ENCODE peak calls at places on chromosomes 1 and 21, in seven cellular contexts. F, Y, R, K, C, T and N are unnamed samples.

GRCh38 chr1:26858891-26859630 is 3.9 kb upstream of the SFN start:
- DNase-seq in F (no peak), Y (no peak), R (no peak), K (no peak), C (no peak), T (no peak), N (no peak)

GRCh38 chr1:160924791-160925651 is 29.6 kb downstream of the ITLN2 start:
- DNase-seq in F (no peak), Y (no peak), R (no peak), K (no peak), C (no peak), T (no peak), N (no peak)

GRCh38 chr1:164673584-164674214 is 114.7 kb downstream of the PBX1 start:
- DNase-seq in F (no peak), Y (peak), R (peak), K (peak), C (no peak), T (no peak), N (no peak)

GRCh38 chr1:67162954-67163353 is 3.3 kb upstream of the IL23R start:
- DNase-seq in F (peak), Y (no peak), R (no peak), K (no peak), C (no peak), T (peak), N (no peak)

GRCh38 chr21:37574751-37575150 is 208.2 kb downstream of the DYRK1A start:
- DNase-seq in F (no peak), Y (no peak), R (no peak), K (no peak), C (no peak), T (no peak), N (no peak)

GRCh38 chr21:14617040-14617393 is 70.9 kb upstream of the SAMSN1 start:
- DNase-seq in F (no peak), Y (no peak), R (no peak), K (no peak), C (no peak), T (no peak), N (no peak)

GRCh38 chr1:11784993-11785769 is 20.6 kb downstream of the MTHFR start:
- DNase-seq in F (no peak), Y (peak), R (peak), K (peak), C (no peak), T (peak), N (peak)

GRCh38 chr1:173341307-173341706 is 134.2 kb upstream of the TNFSF4 start:
- DNase-seq in F (no peak), Y (no peak), R (no peak), K (no peak), C (no peak), T (peak), N (no peak)

GRCh38 chr21:38400195-38400695 is 98.0 kb downstream of the ERG start:
- DNase-seq in F (no peak), Y (no peak), R (no peak), K (no peak), C (no peak), T (no peak), N (no peak)

GRCh38 chr1:62466982-62467532 is 30.2 kb downstream of the USP1 start:
- DNase-seq in F (no peak), Y (no peak), R (no peak), K (no peak), C (no peak), T (peak), N (no peak)

GRCh38 chr1:70718086-70718630 is 307.1 kb downstream of the CTH start:
- DNase-seq in F (no peak), Y (no peak), R (no peak), K (no peak), C (no peak), T (no peak), N (no peak)

GRCh38 chr1:162674018-162674608 is 41.8 kb downstream of the DDR2 start:
- DNase-seq in F (no peak), Y (no peak), R (no peak), K (no peak), C (no peak), T (peak), N (no peak)

GRCh38 chr1:21238141-21238800 is 52.0 kb downstream of the ECE1 start:
- DNase-seq in F (no peak), Y (no peak), R (no peak), K (no peak), C (no peak), T (peak), N (no peak)

GRCh38 chr1:115277276-115277675 is 60.8 kb downstream of the NGF start:
- DNase-seq in F (no peak), Y (no peak), R (no peak), K (no peak), C (no peak), T (peak), N (no peak)

GRCh38 chr1:32892368-32893197 is 6.3 kb downstream of the HPCA start:
- DNase-seq in F (no peak), Y (peak), R (peak), K (peak), C (no peak), T (peak), N (peak)

GRCh38 chr21:42346441-42346840 is 4.4 kb downstream of the TFF2 start:
- DNase-seq in F (no peak), Y (no peak), R (no peak), K (no peak), C (no peak), T (no peak), N (no peak)

GRCh38 chr1:81213279-81213678 is 587.5 kb upstream of the ADGRL2 start:
- DNase-seq in F (no peak), Y (no peak), R (no peak), K (no peak), C (no peak), T (no peak), N (no peak)

GRCh38 chr1:42046772-42047552 is 106.2 kb upstream of the GUCA2B start:
- DNase-seq in F (no peak), Y (no peak), R (no peak), K (no peak), C (no peak), T (no peak), N (no peak)

GRCh38 chr1:2509589-2509988 is 16.8 kb downstream of the PANK4 start:
- DNase-seq in F (no peak), Y (no peak), R (no peak), K (no peak), C (no peak), T (no peak), N (no peak)

GRCh38 chr1:47696404-47696910 is 258.6 kb downstream of the FOXD2 start:
- DNase-seq in F (no peak), Y (no peak), R (no peak), K (no peak), C (no peak), T (no peak), N (no peak)

GRCh38 chr21:18987515-18988026 is 584.0 kb upstream of the TMPRSS15 start:
- DNase-seq in F (no peak), Y (peak), R (no peak), K (no peak), C (no peak), T (no peak), N (no peak)

GRCh38 chr1:227896710-227897655 is 50.7 kb downstream of the WNT9A start:
- DNase-seq in F (no peak), Y (peak), R (peak), K (no peak), C (peak), T (no peak), N (no peak)

GRCh38 chr21:35882791-35883240 is 177.5 kb downstream of the SETD4 start:
- DNase-seq in F (peak), Y (no peak), R (no peak), K (no peak), C (no peak), T (peak), N (no peak)

GRCh38 chr21:34133802-34134201 is 60.4 kb downstream of the MRPS6 start:
- DNase-seq in F (no peak), Y (no peak), R (no peak), K (no peak), C (no peak), T (no peak), N (no peak)
- TF ChIP-seq CTCF in F (peak), Y (peak), R (peak), K (peak), C (no peak), T (peak), N (no peak)

GRCh38 chr21:31108969-31109368 is 70.7 kb upstream of the KRTAP19-8 start:
- DNase-seq in F (no peak), Y (no peak), R (no peak), K (peak), C (no peak), T (peak), N (no peak)
- TF ChIP-seq CTCF in F (no peak), Y (peak), R (no peak), K (peak), C (no peak), T (peak), N (no peak)

GRCh38 chr1:153627797-153628626 is at the start of gene S100A1:
- DNase-seq in F (no peak), Y (no peak), R (no peak), K (no peak), C (peak), T (no peak), N (no peak)
- TF ChIP-seq CTCF in F (peak), Y (no peak), R (peak), K (peak), C (no peak), T (no peak), N (no peak)

DNA sequence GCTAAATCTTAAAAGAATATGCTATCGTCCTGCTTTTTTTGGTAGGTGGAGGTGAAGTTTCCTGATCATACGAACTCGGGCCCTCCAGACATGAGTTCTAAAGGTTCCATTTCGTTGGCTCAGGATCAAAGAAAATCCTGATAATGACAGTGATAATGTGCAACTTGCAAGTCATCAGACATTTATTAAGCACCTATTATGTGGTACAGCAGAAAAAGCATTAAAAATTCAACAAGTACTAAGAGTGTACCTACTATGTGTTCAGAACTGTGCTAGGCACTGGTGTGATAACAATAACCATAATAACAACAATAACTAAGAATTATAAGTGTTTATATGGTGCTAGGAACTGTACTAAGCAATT is 3.9 kb upstream of the IER5 start:
- DNase-seq in F (no peak), Y (no peak), R (no peak), K (no peak), C (no peak), T (no peak), N (no peak)
- TF ChIP-seq CTCF in F (no peak), Y (no peak), R (no peak), K (no peak), C (no peak), T (no peak), N (no peak)